ENCODE peak calls at places on chromosome 7, in eight cellular contexts. O, B, E, C, D, F, S and U are unnamed samples.

GRCh38 chr7:127961787-127962463 is 69.3 kb downstream of the LRRC4 start:
- DNase-seq in F (no peak), E (no peak), D (no peak), S (no peak), O (no peak), B (no peak), C (no peak), U (no peak)

GRCh38 chr7:107528461-107528860 is 35.3 kb downstream of the COG5 start:
- DNase-seq in C (no peak), O (peak; percentile 65), D (no peak), B (peak; percentile 32), E (no peak), S (peak; percentile 55), F (no peak), U (peak; percentile 38)

GRCh38 chr7:148699024-148699771 is 495 bp downstream of the CUL1 start:
- DNase-seq in O (peak; percentile 33), C (peak; percentile 66), E (peak; percentile 72), F (peak; percentile 64), D (no peak), B (peak; percentile 62), S (peak; percentile 39), U (peak; percentile 57)

GRCh38 chr7:123607423-123607975 is 5.9 kb downstream of the ASB15 start:
- DNase-seq in F (no peak), B (no peak), D (no peak), O (no peak), S (no peak), E (no peak), C (no peak), U (no peak)

GRCh38 chr7:128863433-128863989 is 855 bp downstream of the ATP6V1F start:
- DNase-seq in B (peak; percentile 66), F (no peak), S (peak; percentile 79), O (peak; percentile 69), E (peak; percentile 55), C (no peak), D (peak; percentile 51), U (peak; percentile 76)

GRCh38 chr7:41979834-41980307 is 257.1 kb downstream of the GLI3 start:
- DNase-seq in D (no peak), S (peak; percentile 82), B (peak; percentile 72), E (no peak), C (no peak), F (no peak), O (peak; percentile 62), U (peak; percentile 63)

GRCh38 chr7:33395340-33395739 is 266.0 kb downstream of the BBS9 start:
- DNase-seq in C (no peak), S (no peak), B (peak; percentile 7), D (no peak), E (no peak), F (no peak), O (no peak), U (peak; percentile 19)

GRCh38 chr7:110090113-110090820 is 1000.7 kb upstream of the LRRN3 start:
- DNase-seq in C (no peak), D (no peak), O (peak; percentile 25), F (no peak), S (no peak), E (no peak), B (peak; percentile 8), U (peak; percentile 2)

GRCh38 chr7:2040893-2041270 is 191.9 kb downstream of the MAD1L1 start:
- DNase-seq in C (no peak), S (no peak), B (no peak), F (no peak), O (no peak), E (peak; percentile 5), D (no peak), U (no peak)

GRCh38 chr7:127957886-127958285 is 73.4 kb downstream of the LRRC4 start:
- DNase-seq in C (no peak), B (no peak), F (no peak), O (no peak), E (no peak), S (no peak), D (no peak), U (no peak)

GRCh38 chr7:21617916-21618390 is 75.1 kb downstream of the DNAH11 start:
- DNase-seq in C (peak; percentile 53), E (no peak), O (peak; percentile 82), S (peak; percentile 91), D (no peak), F (peak; percentile 85), B (peak; percentile 89), U (peak; percentile 74)

GRCh38 chr7:145624618-145625017 is 492.0 kb upstream of the CNTNAP2 start:
- DNase-seq in E (no peak), B (no peak), F (no peak), D (no peak), C (no peak), S (peak; percentile 13), O (no peak), U (peak; percentile 11)

GRCh38 chr7:1358376-1359050 is 100.8 kb downstream of the MICALL2 start:
- DNase-seq in O (no peak), B (no peak), D (no peak), C (no peak), S (no peak), F (no peak), E (no peak), U (no peak)

GRCh38 chr7:127983804-127984332 is 47.4 kb downstream of the LRRC4 start:
- DNase-seq in C (no peak), O (peak; percentile 10), F (no peak), E (no peak), S (peak; percentile 10), D (no peak), B (peak; percentile 34), U (peak; percentile 3)

GRCh38 chr7:51067757-51068156 is 248.9 kb downstream of the COBL start:
- DNase-seq in B (peak; percentile 80), F (peak; percentile 87), D (no peak), E (no peak), O (peak; percentile 84), S (peak; percentile 86), C (peak; percentile 49), U (peak; percentile 77)

GRCh38 chr7:128361463-128362441 is at the start of gene PRRT4:
- DNase-seq in F (no peak), E (peak; percentile 46), D (peak; percentile 85), O (no peak), S (no peak), C (peak; percentile 50), B (peak; percentile 11), U (no peak)

GRCh38 chr7:150313870-150314269 is 9.3 kb upstream of the LRRC61 start:
- DNase-seq in C (no peak), D (no peak), E (no peak), B (no peak), S (no peak), O (no peak), F (no peak), U (no peak)

DNA sequence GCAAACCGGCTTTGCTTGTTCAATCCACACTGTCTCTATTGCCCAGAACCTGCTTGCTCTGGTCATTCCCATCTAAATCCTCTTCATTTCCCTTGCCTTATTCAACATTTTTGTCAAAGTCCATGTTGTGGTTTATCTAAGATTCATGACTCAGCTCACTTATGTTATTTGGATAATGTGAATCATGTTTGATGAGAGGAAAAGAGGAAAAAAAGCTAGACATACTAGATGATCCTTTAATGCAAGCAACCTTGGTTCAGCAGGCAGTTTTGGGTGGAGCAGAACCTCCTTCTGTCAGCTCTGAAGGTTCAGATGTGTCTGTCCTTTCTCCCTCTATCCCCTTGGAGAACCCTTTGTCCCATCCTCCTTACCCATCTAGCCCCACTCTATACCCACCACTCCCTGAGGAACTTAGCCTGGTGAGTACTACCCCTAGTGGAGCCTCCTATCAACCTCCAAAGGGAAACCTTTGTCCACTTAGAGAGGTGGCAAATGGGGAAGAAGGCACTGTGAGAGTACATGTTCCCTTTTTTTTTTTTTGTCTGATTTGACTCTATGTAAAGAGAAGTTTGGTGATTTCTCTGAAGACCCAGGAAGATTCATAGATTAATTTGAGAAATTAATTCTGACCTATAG is 2.1 kb upstream of the SAMD9L start:
- DNase-seq in S (peak; percentile 42), E (no peak), B (peak; percentile 4), F (no peak), O (peak; percentile 32), D (no peak), C (no peak), U (peak; percentile 52)
- TF ChIP-seq CTCF in S (no peak), E (no peak), B (no peak), F (no peak), O (no peak), D (no peak), C (no peak), U (no peak)

GRCh38 chr7:87369216-87369615 is 23.8 kb downstream of the CROT start:
- DNase-seq in C (no peak), O (no peak), D (no peak), E (no peak), F (no peak), B (no peak), S (no peak), U (no peak)
- H3K4me3 ChIP-seq in C (no peak overlapping the region), O (no peak overlapping the region), D (no peak overlapping the region), E (no peak overlapping the region), F (no peak overlapping the region), B (no peak overlapping the region), S (no peak overlapping the region), U (no peak overlapping the region)

GRCh38 chr7:80095545-80095944 is 39.1 kb upstream of the GNAI1 start:
- DNase-seq in C (no peak), F (no peak), B (peak; percentile 45), S (peak; percentile 56), O (peak; percentile 31), D (no peak), E (no peak), U (peak; percentile 43)
- TF ChIP-seq CTCF in C (peak; percentile 19), F (no peak), B (peak; percentile 44), S (peak; percentile 52), O (peak; percentile 48), D (no peak), E (no peak), U (peak; percentile 53)

DNA sequence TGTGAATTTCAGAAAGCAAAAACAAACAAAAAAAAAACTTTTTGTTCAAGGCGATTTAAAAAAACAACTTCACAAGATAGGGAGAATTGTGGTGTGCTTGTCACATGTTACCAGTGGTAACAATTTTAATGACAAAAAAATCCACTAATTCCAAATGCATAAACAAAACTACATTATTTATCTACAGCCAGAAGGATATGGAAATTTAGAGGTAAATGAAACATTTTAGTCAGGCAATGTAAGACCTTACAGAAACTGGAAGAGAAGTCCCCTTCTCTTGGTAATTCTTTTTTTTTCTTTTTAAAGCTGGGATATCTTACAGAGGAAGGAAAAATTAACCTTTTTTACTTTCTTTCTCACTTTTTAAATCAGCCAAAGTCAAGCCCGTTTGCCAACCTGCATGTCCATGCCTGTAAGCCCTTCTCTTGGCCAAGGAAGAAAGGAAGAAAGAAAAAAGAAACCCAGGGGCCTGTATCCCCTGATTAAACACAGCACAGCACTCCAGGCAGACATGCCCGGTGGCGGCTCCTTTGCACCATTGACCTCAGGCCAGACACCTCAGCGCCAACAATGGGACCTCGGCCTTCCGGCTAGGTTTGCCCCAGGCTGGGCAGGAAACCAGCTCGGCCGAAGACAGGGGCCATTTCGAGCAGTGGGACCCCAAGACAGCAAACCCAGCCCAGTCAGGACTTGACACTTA is 3.0 kb downstream of the HOXA10 start:
- DNase-seq in O (no peak), D (no peak), C (peak; percentile 4), S (no peak), E (peak; percentile 70), B (peak; percentile 69), F (no peak), U (peak; percentile 30)
- H3K4me3 ChIP-seq in O (peak overlapping the region; percentile 17), D (no peak overlapping the region), C (no peak overlapping the region), S (no peak overlapping the region), E (no peak overlapping the region), B (peak overlapping the region; percentile 67), F (no peak overlapping the region), U (peak overlapping the region; percentile 60)

GRCh38 chr7:112665709-112666108 is 124.5 kb downstream of the TMEM168 start:
- DNase-seq in D (no peak), B (peak; percentile 28), F (no peak), O (peak; percentile 25), S (peak; percentile 2), E (peak; percentile 60), C (no peak), U (peak; percentile 18)
- TF ChIP-seq CTCF in D (no peak), B (peak; percentile 28), F (no peak), O (peak; percentile 41), S (no peak), E (peak; percentile 14), C (no peak), U (no peak)

GRCh38 chr7:92751902-92752901 is 84.2 kb downstream of the CDK6 start:
- DNase-seq in E (no peak), O (peak; percentile 94), B (peak; percentile 92), F (no peak), D (no peak), S (peak; percentile 85), C (no peak), U (peak; percentile 98)
- H3K4me3 ChIP-seq in E (no peak overlapping the region), O (no peak overlapping the region), B (no peak overlapping the region), F (no peak overlapping the region), D (no peak overlapping the region), S (no peak overlapping the region), C (no peak overlapping the region), U (no peak overlapping the region)